ENCODE peak calls at places on chromosome 1, in ten cellular contexts. Y is adrenal gland; P is tibial nerve; F is prostate gland; V is upper lobe of right lung; L is CD8-positive, alpha-beta T cell; Z is HepG2; D is WERI-Rb-1; E is AG04450; J is heart left ventricle. R is an unnamed sample.

GRCh38 chr1:167161242-167161641 is 59.4 kb upstream of the POU2F1 start:
- DNase-seq in E (no peak), Z (no peak), Y (no peak), J (no peak), D (no peak), P (no peak), V (no peak), L (no peak), F (no peak), R (no peak)

GRCh38 chr1:25896266-25896665 is 10.0 kb downstream of the STMN1 start:
- DNase-seq in Y (no peak), E (no peak), D (peak), J (no peak), Z (no peak), P (no peak), F (no peak), V (no peak), L (no peak), R (no peak)

GRCh38 chr1:160665330-160666078 is 18.7 kb upstream of the SLAMF1 start:
- DNase-seq in V (peak), L (no peak), Y (peak), F (no peak), P (no peak), D (no peak), J (peak), Z (no peak), E (no peak), R (no peak)

GRCh38 chr1:53511933-53512806 is 53.0 kb downstream of the DMRTB1 start:
- DNase-seq in J (peak), Z (no peak), P (peak), F (peak), D (no peak), Y (peak), L (no peak), V (no peak), E (no peak), R (no peak)

GRCh38 chr1:54415986-54416385 is 9.8 kb upstream of the SSBP3 start:
- DNase-seq in V (no peak), J (no peak), L (no peak), P (no peak), D (no peak), F (no peak), Y (no peak), E (no peak), Z (no peak), R (no peak)

GRCh38 chr1:51553911-51554310 is 34.8 kb upstream of the EPS15 start:
- DNase-seq in L (no peak), Z (no peak), E (no peak), Y (no peak), P (no peak), J (no peak), V (no peak), D (no peak), F (no peak), R (no peak)

GRCh38 chr1:161981735-161982525 is 41.7 kb downstream of the OLFML2B start:
- DNase-seq in F (no peak), Z (no peak), P (no peak), V (no peak), Y (no peak), E (no peak), J (no peak), L (no peak), D (no peak), R (no peak)

GRCh38 chr1:36136535-36136934 is 11.5 kb upstream of the COL8A2 start:
- DNase-seq in D (no peak), E (peak), Z (no peak), F (peak), J (peak), L (no peak), P (no peak), Y (peak), V (no peak), R (no peak)

GRCh38 chr1:22102746-22103145 is 40.2 kb downstream of the WNT4 start:
- DNase-seq in Z (no peak), Y (no peak), L (no peak), P (no peak), D (no peak), E (no peak), F (no peak), J (no peak), V (no peak), R (no peak)
- H3K27ac ChIP-seq in Z (no peak), Y (no peak), L (no peak), P (no peak), D (no peak), E (no peak), F (no peak), J (no peak), V (no peak), R (no peak)

GRCh38 chr1:169648709-169649108 is 18.8 kb upstream of the SELP start:
- DNase-seq in L (no peak), D (no peak), E (no peak), P (no peak), F (no peak), V (no peak), Y (no peak), J (no peak), Z (no peak), R (no peak)
- TF ChIP-seq CTCF in L (no peak), D (no peak), E (no peak), P (no peak), F (no peak), V (no peak), Y (no peak), J (no peak), Z (no peak), R (no peak)

GRCh38 chr1:27394925-27395324 is 2.5 kb downstream of the GPR3 start:
- DNase-seq in J (no peak), Y (no peak), L (no peak), Z (no peak), V (no peak), P (no peak), D (no peak), E (no peak), F (no peak), R (no peak)
- H3K27ac ChIP-seq in J (no peak), Y (no peak), L (no peak), Z (no peak), V (no peak), P (no peak), D (no peak), E (no peak), F (no peak), R (no peak)

GRCh38 chr1:212067790-212068189 is 32.2 kb downstream of the DTL start:
- DNase-seq in E (no peak), F (no peak), V (no peak), P (no peak), D (no peak), L (no peak), Z (no peak), Y (no peak), J (no peak), R (no peak)

GRCh38 chr1:212060632-212061472 is 25.3 kb downstream of the DTL start:
- DNase-seq in F (no peak), Z (no peak), V (no peak), E (no peak), Y (no peak), J (no peak), P (no peak), L (no peak), D (no peak), R (no peak)

GRCh38 chr1:212062832-212063438 is 27.4 kb downstream of the DTL start:
- DNase-seq in J (no peak), L (no peak), E (peak), D (no peak), V (no peak), P (no peak), Y (no peak), Z (peak), F (no peak), R (no peak)
- TF ChIP-seq CTCF in J (peak), L (peak), E (peak), D (peak), V (peak), P (peak), Y (peak), Z (peak), F (peak), R (peak)

GRCh38 chr1:234604393-234604725 is 5.6 kb downstream of the IRF2BP2 start:
- DNase-seq in J (no peak), Z (no peak), F (no peak), Y (no peak), E (no peak), D (no peak), V (no peak), L (no peak), P (no peak), R (no peak)
- H3K27ac ChIP-seq in J (peak), Z (peak), F (peak), Y (peak), E (no peak), D (no peak), V (peak), L (no peak), P (peak), R (peak)

R was measured in dorsolateral prefrontal cortex.